ENCODE peak calls at places on chromosomes 11 and 22, in four cellular contexts. One of them, this sample, is unnamed.

GRCh38 chr22:21760640-21761039 is 25.0 kb upstream of the YPEL1 start:
- DNase-seq in A549: no peak
- DNase-seq in Caco-2: no peak
- DNase-seq in naive thymus-derived CD4-positive, alpha-beta T cell: no peak
- DNase-seq in this sample: no peak

GRCh38 chr22:25673721-25674120 is 68.3 kb upstream of the MYO18B start:
- DNase-seq in A549: no peak
- DNase-seq in Caco-2: no peak
- DNase-seq in naive thymus-derived CD4-positive, alpha-beta T cell: no peak
- DNase-seq in this sample: no peak

GRCh38 chr11:76371170-76371569 is 9.8 kb downstream of the THAP12 start:
- DNase-seq in A549: peak; percentile 41
- DNase-seq in Caco-2: no peak
- DNase-seq in naive thymus-derived CD4-positive, alpha-beta T cell: no peak
- DNase-seq in this sample: no peak

GRCh38 chr11:12538889-12539421 is 135.3 kb upstream of the TEAD1 start:
- DNase-seq in A549: no peak
- DNase-seq in Caco-2: no peak
- DNase-seq in naive thymus-derived CD4-positive, alpha-beta T cell: no peak
- DNase-seq in this sample: no peak

GRCh38 chr11:64001552-64002427 is 15.6 kb downstream of the OTUB1 start:
- DNase-seq in A549: no peak
- DNase-seq in Caco-2: no peak
- DNase-seq in naive thymus-derived CD4-positive, alpha-beta T cell: no peak
- DNase-seq in this sample: no peak

GRCh38 chr11:32963721-32964120 is 52.0 kb upstream of the DEPDC7 start:
- DNase-seq in A549: no peak
- DNase-seq in Caco-2: no peak
- DNase-seq in naive thymus-derived CD4-positive, alpha-beta T cell: no peak
- DNase-seq in this sample: no peak

GRCh38 chr11:3162410-3163240 is 2.5 kb downstream of the OSBPL5 start:
- DNase-seq in A549: no peak
- DNase-seq in Caco-2: no peak
- DNase-seq in naive thymus-derived CD4-positive, alpha-beta T cell: no peak
- DNase-seq in this sample: no peak

GRCh38 chr11:69010964-69011623 is 2.0 kb downstream of the MRGPRF start:
- DNase-seq in A549: no peak
- DNase-seq in Caco-2: no peak
- DNase-seq in naive thymus-derived CD4-positive, alpha-beta T cell: no peak
- DNase-seq in this sample: peak; percentile 86

GRCh38 chr11:31986201-31986889 is 104.5 kb upstream of the RCN1 start:
- DNase-seq in A549: no peak
- DNase-seq in Caco-2: no peak
- DNase-seq in naive thymus-derived CD4-positive, alpha-beta T cell: no peak
- DNase-seq in this sample: no peak

GRCh38 chr11:75576017-75576416 is 14.0 kb downstream of the SERPINH1 start:
- DNase-seq in A549: no peak
- DNase-seq in Caco-2: no peak
- DNase-seq in naive thymus-derived CD4-positive, alpha-beta T cell: no peak
- DNase-seq in this sample: no peak

DNA sequence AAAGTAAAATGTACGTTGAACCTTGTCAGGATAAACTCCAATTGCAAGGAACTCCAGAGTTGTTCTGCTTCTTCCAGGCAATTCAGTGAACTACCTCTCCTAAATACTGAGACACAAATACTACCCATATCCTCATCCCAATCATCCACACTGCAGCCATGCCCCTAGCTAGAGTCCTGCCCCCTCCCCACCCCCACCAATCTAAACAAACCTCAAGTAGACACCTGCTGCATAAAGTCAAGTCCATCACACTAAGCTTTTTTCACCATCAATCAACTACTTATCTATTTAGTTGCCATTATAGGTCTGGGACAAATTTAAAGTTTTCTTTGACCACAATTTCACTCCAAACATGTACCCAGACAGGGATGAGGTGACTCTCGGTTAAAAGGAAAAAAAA is 93.2 kb upstream of the APOA1 start:
- DNase-seq in A549: no peak
- DNase-seq in Caco-2: no peak
- DNase-seq in naive thymus-derived CD4-positive, alpha-beta T cell: no peak
- DNase-seq in this sample: no peak
- H3K4me1 ChIP-seq in A549: peaks cover 15% of the 10 kb centered on the region
- H3K4me1 ChIP-seq in Caco-2: peaks cover 13% of the 10 kb centered on the region
- H3K4me1 ChIP-seq in naive thymus-derived CD4-positive, alpha-beta T cell: peaks cover 76% of the 10 kb centered on the region
- H3K4me1 ChIP-seq in this sample: no peaks in the 10 kb centered on the region

GRCh38 chr22:49968313-49968830 is 7.8 kb downstream of the PIM3 start:
- DNase-seq in A549: no peak
- DNase-seq in Caco-2: no peak
- DNase-seq in naive thymus-derived CD4-positive, alpha-beta T cell: no peak
- DNase-seq in this sample: no peak
- H3K4me1 ChIP-seq in A549: peaks cover 46% of the 10 kb centered on the region
- H3K4me1 ChIP-seq in Caco-2: peaks cover 43% of the 10 kb centered on the region
- H3K4me1 ChIP-seq in naive thymus-derived CD4-positive, alpha-beta T cell: peaks cover 20% of the 10 kb centered on the region
- H3K4me1 ChIP-seq in this sample: peaks cover 19% of the 10 kb centered on the region

GRCh38 chr11:114215428-114215827 is 80.8 kb upstream of the NNMT start:
- DNase-seq in A549: no peak
- DNase-seq in Caco-2: no peak
- DNase-seq in naive thymus-derived CD4-positive, alpha-beta T cell: no peak
- DNase-seq in this sample: no peak
- H3K4me1 ChIP-seq in A549: no peaks in the 10 kb centered on the region
- H3K4me1 ChIP-seq in Caco-2: peaks cover 54% of the 10 kb centered on the region
- H3K4me1 ChIP-seq in naive thymus-derived CD4-positive, alpha-beta T cell: peaks cover 19% of the 10 kb centered on the region
- H3K4me1 ChIP-seq in this sample: no peaks in the 10 kb centered on the region

GRCh38 chr11:101955278-101955677 is 39.0 kb upstream of the ANGPTL5 start:
- DNase-seq in A549: no peak
- DNase-seq in Caco-2: no peak
- DNase-seq in naive thymus-derived CD4-positive, alpha-beta T cell: no peak
- DNase-seq in this sample: no peak

GRCh38 chr11:101949846-101950245 is 33.5 kb upstream of the ANGPTL5 start:
- DNase-seq in A549: no peak
- DNase-seq in Caco-2: no peak
- DNase-seq in naive thymus-derived CD4-positive, alpha-beta T cell: no peak
- DNase-seq in this sample: no peak

GRCh38 chr11:101960231-101960630 is 43.9 kb upstream of the ANGPTL5 start:
- DNase-seq in A549: no peak
- DNase-seq in Caco-2: no peak
- DNase-seq in naive thymus-derived CD4-positive, alpha-beta T cell: no peak
- DNase-seq in this sample: no peak

GRCh38 chr11:101955701-101956100 is 39.4 kb upstream of the ANGPTL5 start:
- DNase-seq in A549: no peak
- DNase-seq in Caco-2: no peak
- DNase-seq in naive thymus-derived CD4-positive, alpha-beta T cell: no peak
- DNase-seq in this sample: no peak
- H3K4me1 ChIP-seq in A549: no peaks in the 10 kb centered on the region
- H3K4me1 ChIP-seq in Caco-2: peaks cover 9% of the 10 kb centered on the region
- H3K4me1 ChIP-seq in naive thymus-derived CD4-positive, alpha-beta T cell: no peaks in the 10 kb centered on the region
- H3K4me1 ChIP-seq in this sample: no peaks in the 10 kb centered on the region

GRCh38 chr11:121463689-121464335 is 11.0 kb upstream of the SORL1-AS1 start:
- DNase-seq in A549: no peak
- DNase-seq in Caco-2: no peak
- DNase-seq in naive thymus-derived CD4-positive, alpha-beta T cell: no peak
- DNase-seq in this sample: no peak
- H3K4me1 ChIP-seq in A549: peaks cover 39% of the 10 kb centered on the region
- H3K4me1 ChIP-seq in Caco-2: peaks cover 48% of the 10 kb centered on the region
- H3K4me1 ChIP-seq in naive thymus-derived CD4-positive, alpha-beta T cell: peaks cover 97% of the 10 kb centered on the region
- H3K4me1 ChIP-seq in this sample: peaks cover 7% of the 10 kb centered on the region

This sample was measured in HAP-1.